ENCODE peak calls at places on chromosomes 11 and 22, in nine cellular contexts. One of them, this sample, is unnamed.
A peak's percentile ranks its signal among the peaks of the same experiment; 100 is the strongest.

GRCh38 chr11:92284558-92284957 is 59.9 kb downstream of the FAT3 start:
- DNase-seq in pancreas: no peak
- DNase-seq in GM13977: no peak
- DNase-seq in GM13976: no peak
- DNase-seq in heart right ventricle: peak; percentile 6
- DNase-seq in breast epithelium: no peak
- DNase-seq in endothelial cell: no peak
- DNase-seq in HCT116: no peak
- DNase-seq in cardiac fibroblast: no peak
- DNase-seq in this sample: no peak

GRCh38 chr22:46469701-46470100 is 67.7 kb downstream of the CELSR1 start:
- DNase-seq in endothelial cell: no peak
- DNase-seq in cardiac fibroblast: no peak
- DNase-seq in heart right ventricle: no peak
- DNase-seq in HCT116: no peak
- DNase-seq in GM13976: no peak
- DNase-seq in GM13977: no peak
- DNase-seq in pancreas: no peak
- DNase-seq in breast epithelium: no peak
- DNase-seq in this sample: no peak

GRCh38 chr11:79335681-79336080 is 105.1 kb downstream of the TENM4 start:
- DNase-seq in GM13976: no peak
- DNase-seq in HCT116: no peak
- DNase-seq in cardiac fibroblast: no peak
- DNase-seq in endothelial cell: no peak
- DNase-seq in GM13977: no peak
- DNase-seq in heart right ventricle: no peak
- DNase-seq in breast epithelium: no peak
- DNase-seq in pancreas: no peak
- DNase-seq in this sample: no peak

GRCh38 chr11:116874251-116874650 is 36.8 kb upstream of the APOA1 start:
- DNase-seq in heart right ventricle: no peak
- DNase-seq in GM13977: no peak
- DNase-seq in cardiac fibroblast: no peak
- DNase-seq in pancreas: no peak
- DNase-seq in GM13976: no peak
- DNase-seq in breast epithelium: no peak
- DNase-seq in endothelial cell: no peak
- DNase-seq in HCT116: no peak
- DNase-seq in this sample: no peak

GRCh38 chr11:61162092-61162935 is 1.1 kb upstream of the VPS37C start:
- DNase-seq in heart right ventricle: no peak
- DNase-seq in cardiac fibroblast: peak; percentile 64
- DNase-seq in GM13976: no peak
- DNase-seq in HCT116: peak; percentile 82
- DNase-seq in pancreas: no peak
- DNase-seq in endothelial cell: no peak
- DNase-seq in breast epithelium: no peak
- DNase-seq in GM13977: peak; percentile 49
- DNase-seq in this sample: peak; percentile 67

GRCh38 chr11:9808943-9809342 is 145.1 kb downstream of the SWAP70 start:
- DNase-seq in endothelial cell: no peak
- DNase-seq in GM13976: no peak
- DNase-seq in HCT116: peak; percentile 21
- DNase-seq in heart right ventricle: no peak
- DNase-seq in pancreas: no peak
- DNase-seq in cardiac fibroblast: peak; percentile 58
- DNase-seq in GM13977: no peak
- DNase-seq in breast epithelium: no peak
- DNase-seq in this sample: no peak

GRCh38 chr22:40240160-40240559 is 62.4 kb downstream of the TNRC6B start:
- DNase-seq in GM13977: no peak
- DNase-seq in cardiac fibroblast: no peak
- DNase-seq in pancreas: no peak
- DNase-seq in GM13976: no peak
- DNase-seq in HCT116: no peak
- DNase-seq in endothelial cell: no peak
- DNase-seq in breast epithelium: no peak
- DNase-seq in heart right ventricle: no peak
- DNase-seq in this sample: no peak

GRCh38 chr11:64146036-64146943 is 19.6 kb downstream of the MACROD1 start:
- DNase-seq in endothelial cell: peak; percentile 70
- DNase-seq in GM13976: peak; percentile 88
- DNase-seq in pancreas: peak; percentile 64
- DNase-seq in cardiac fibroblast: peak; percentile 53
- DNase-seq in GM13977: peak; percentile 85
- DNase-seq in breast epithelium: no peak
- DNase-seq in HCT116: peak; percentile 24
- DNase-seq in heart right ventricle: peak; percentile 44
- DNase-seq in this sample: peak; percentile 82

GRCh38 chr22:19819911-19820879 is 34.5 kb downstream of the GNB1L start:
- DNase-seq in GM13977: no peak
- DNase-seq in heart right ventricle: no peak
- DNase-seq in endothelial cell: peak; percentile 1
- DNase-seq in breast epithelium: no peak
- DNase-seq in cardiac fibroblast: no peak
- DNase-seq in HCT116: no peak
- DNase-seq in GM13976: no peak
- DNase-seq in pancreas: no peak
- DNase-seq in this sample: no peak

GRCh38 chr11:95991101-95991500 is 67.2 kb upstream of the MTMR2 start:
- DNase-seq in HCT116: no peak
- DNase-seq in pancreas: no peak
- DNase-seq in GM13976: no peak
- DNase-seq in GM13977: no peak
- DNase-seq in cardiac fibroblast: no peak
- DNase-seq in endothelial cell: no peak
- DNase-seq in breast epithelium: no peak
- DNase-seq in heart right ventricle: no peak
- DNase-seq in this sample: no peak

GRCh38 chr11:134124660-134125451 is 56.0 kb downstream of the JAM3 start:
- DNase-seq in endothelial cell: peak; percentile 48
- DNase-seq in pancreas: peak; percentile 38
- DNase-seq in GM13976: no peak
- DNase-seq in breast epithelium: peak; percentile 56
- DNase-seq in cardiac fibroblast: peak; percentile 76
- DNase-seq in GM13977: no peak
- DNase-seq in HCT116: no peak
- DNase-seq in heart right ventricle: peak; percentile 71
- DNase-seq in this sample: no peak

GRCh38 chr22:49370841-49371301 is 456.8 kb downstream of the BRD1 start:
- DNase-seq in endothelial cell: peak; percentile 0
- DNase-seq in GM13976: no peak
- DNase-seq in breast epithelium: no peak
- DNase-seq in pancreas: no peak
- DNase-seq in heart right ventricle: no peak
- DNase-seq in GM13977: no peak
- DNase-seq in HCT116: no peak
- DNase-seq in cardiac fibroblast: no peak
- DNase-seq in this sample: no peak

GRCh38 chr11:133065847-133066485 is 466.3 kb downstream of the OPCML start:
- DNase-seq in pancreas: no peak
- DNase-seq in cardiac fibroblast: no peak
- DNase-seq in endothelial cell: no peak
- DNase-seq in breast epithelium: no peak
- DNase-seq in heart right ventricle: no peak
- DNase-seq in GM13977: no peak
- DNase-seq in GM13976: no peak
- DNase-seq in HCT116: no peak
- DNase-seq in this sample: no peak

GRCh38 chr22:16955678-16956210 is 52.3 kb downstream of the GAB4 start:
- DNase-seq in endothelial cell: no peak
- DNase-seq in GM13977: no peak
- DNase-seq in GM13976: no peak
- DNase-seq in HCT116: no peak
- DNase-seq in heart right ventricle: no peak
- DNase-seq in breast epithelium: no peak
- DNase-seq in pancreas: no peak
- DNase-seq in cardiac fibroblast: no peak
- DNase-seq in this sample: peak; percentile 4

GRCh38 chr11:101470881-101471535 is 112.8 kb downstream of the TRPC6 start:
- DNase-seq in pancreas: no peak
- DNase-seq in heart right ventricle: no peak
- DNase-seq in cardiac fibroblast: peak; percentile 12
- DNase-seq in breast epithelium: no peak
- DNase-seq in endothelial cell: no peak
- DNase-seq in GM13976: no peak
- DNase-seq in HCT116: no peak
- DNase-seq in GM13977: no peak
- DNase-seq in this sample: no peak

GRCh38 chr11:75277991-75278790 is 37.6 kb downstream of the TPBGL start:
- DNase-seq in pancreas: no peak
- DNase-seq in breast epithelium: peak; percentile 47
- DNase-seq in HCT116: no peak
- DNase-seq in cardiac fibroblast: no peak
- DNase-seq in GM13977: no peak
- DNase-seq in endothelial cell: no peak
- DNase-seq in GM13976: no peak
- DNase-seq in heart right ventricle: no peak
- DNase-seq in this sample: no peak

GRCh38 chr11:40140560-40140959 is 1318.9 kb downstream of the LRRC4C start:
- DNase-seq in GM13977: no peak
- DNase-seq in endothelial cell: no peak
- DNase-seq in breast epithelium: no peak
- DNase-seq in heart right ventricle: no peak
- DNase-seq in GM13976: no peak
- DNase-seq in pancreas: no peak
- DNase-seq in cardiac fibroblast: no peak
- DNase-seq in HCT116: no peak
- DNase-seq in this sample: no peak

GRCh38 chr22:38202437-38203089 is 769 bp downstream of the MAFF start:
- DNase-seq in GM13977: peak; percentile 54
- DNase-seq in heart right ventricle: peak; percentile 89
- DNase-seq in pancreas: peak; percentile 93
- DNase-seq in cardiac fibroblast: peak; percentile 91
- DNase-seq in breast epithelium: peak; percentile 90
- DNase-seq in HCT116: no peak
- DNase-seq in GM13976: peak; percentile 61
- DNase-seq in endothelial cell: peak; percentile 65
- DNase-seq in this sample: peak; percentile 60
- TF ChIP-seq CTCF in GM13977: peak; percentile 26
- TF ChIP-seq CTCF in heart right ventricle: no peak
- TF ChIP-seq CTCF in pancreas: no peak
- TF ChIP-seq CTCF in cardiac fibroblast: no peak
- TF ChIP-seq CTCF in breast epithelium: peak; percentile 22
- TF ChIP-seq CTCF in HCT116: no peak
- TF ChIP-seq CTCF in GM13976: peak; percentile 12
- TF ChIP-seq CTCF in endothelial cell: no peak
- TF ChIP-seq CTCF in this sample: peak; percentile 14

GRCh38 chr22:23404689-23405365 is 175.3 kb downstream of the IGLL1 start:
- DNase-seq in pancreas: peak; percentile 35
- DNase-seq in heart right ventricle: no peak
- DNase-seq in GM13977: no peak
- DNase-seq in cardiac fibroblast: peak; percentile 6
- DNase-seq in endothelial cell: peak; percentile 73
- DNase-seq in GM13976: peak; percentile 38
- DNase-seq in HCT116: no peak
- DNase-seq in breast epithelium: no peak
- DNase-seq in this sample: no peak
- TF ChIP-seq CTCF in pancreas: no peak
- TF ChIP-seq CTCF in heart right ventricle: no peak
- TF ChIP-seq CTCF in GM13977: no peak
- TF ChIP-seq CTCF in cardiac fibroblast: no peak
- TF ChIP-seq CTCF in endothelial cell: no peak
- TF ChIP-seq CTCF in GM13976: no peak
- TF ChIP-seq CTCF in HCT116: no peak
- TF ChIP-seq CTCF in breast epithelium: no peak
- TF ChIP-seq CTCF in this sample: no peak

DNA sequence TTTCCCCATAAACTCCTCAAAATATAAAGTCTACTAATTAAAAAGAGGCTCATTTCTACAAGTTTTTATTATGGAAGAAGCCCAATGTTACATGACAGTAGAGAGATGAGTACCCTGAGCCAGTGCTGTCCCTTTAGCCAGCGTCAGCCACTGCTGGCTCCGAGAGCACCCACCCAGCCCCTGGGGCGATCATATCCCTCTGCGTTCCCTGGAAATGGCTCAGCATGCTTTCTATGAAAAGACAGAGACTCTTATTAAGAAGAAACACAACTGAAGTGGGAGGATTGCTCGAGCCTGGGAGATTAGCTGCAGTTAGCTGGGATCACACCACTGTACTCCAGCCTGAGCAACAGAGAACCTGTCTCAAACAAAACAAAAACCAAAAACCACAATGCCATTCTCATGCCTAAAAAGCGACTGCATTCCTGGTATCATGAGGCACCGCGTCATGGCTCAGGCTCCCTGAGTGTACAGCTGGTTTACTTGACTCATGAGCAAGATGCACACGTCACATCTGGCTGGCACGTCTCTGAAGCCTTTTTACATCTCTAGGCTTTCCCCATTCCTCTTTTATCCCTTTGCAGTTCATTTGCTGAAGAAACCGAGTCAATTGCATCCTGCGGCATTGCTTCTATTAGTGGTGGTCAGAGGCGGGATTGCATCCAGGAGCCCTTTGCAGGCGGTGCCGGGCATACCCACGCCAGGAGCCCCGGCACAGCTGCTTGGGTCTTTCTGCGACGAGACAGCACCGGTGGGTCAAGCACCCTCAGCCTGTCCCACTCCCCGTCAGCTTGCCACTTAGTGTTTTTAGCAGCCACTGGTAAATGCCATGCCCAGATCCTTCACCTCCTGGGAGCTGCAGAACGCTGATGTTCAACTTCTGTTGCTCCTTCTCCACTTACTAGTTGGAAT is 119.9 kb downstream of the CTTN start:
- DNase-seq in GM13976: no peak
- DNase-seq in cardiac fibroblast: peak; percentile 45
- DNase-seq in pancreas: peak; percentile 1
- DNase-seq in heart right ventricle: no peak
- DNase-seq in GM13977: no peak
- DNase-seq in endothelial cell: no peak
- DNase-seq in breast epithelium: no peak
- DNase-seq in HCT116: no peak
- DNase-seq in this sample: no peak
- TF ChIP-seq CTCF in GM13976: no peak
- TF ChIP-seq CTCF in cardiac fibroblast: no peak
- TF ChIP-seq CTCF in pancreas: no peak
- TF ChIP-seq CTCF in heart right ventricle: no peak
- TF ChIP-seq CTCF in GM13977: no peak
- TF ChIP-seq CTCF in endothelial cell: no peak
- TF ChIP-seq CTCF in breast epithelium: no peak
- TF ChIP-seq CTCF in HCT116: no peak
- TF ChIP-seq CTCF in this sample: no peak

DNA sequence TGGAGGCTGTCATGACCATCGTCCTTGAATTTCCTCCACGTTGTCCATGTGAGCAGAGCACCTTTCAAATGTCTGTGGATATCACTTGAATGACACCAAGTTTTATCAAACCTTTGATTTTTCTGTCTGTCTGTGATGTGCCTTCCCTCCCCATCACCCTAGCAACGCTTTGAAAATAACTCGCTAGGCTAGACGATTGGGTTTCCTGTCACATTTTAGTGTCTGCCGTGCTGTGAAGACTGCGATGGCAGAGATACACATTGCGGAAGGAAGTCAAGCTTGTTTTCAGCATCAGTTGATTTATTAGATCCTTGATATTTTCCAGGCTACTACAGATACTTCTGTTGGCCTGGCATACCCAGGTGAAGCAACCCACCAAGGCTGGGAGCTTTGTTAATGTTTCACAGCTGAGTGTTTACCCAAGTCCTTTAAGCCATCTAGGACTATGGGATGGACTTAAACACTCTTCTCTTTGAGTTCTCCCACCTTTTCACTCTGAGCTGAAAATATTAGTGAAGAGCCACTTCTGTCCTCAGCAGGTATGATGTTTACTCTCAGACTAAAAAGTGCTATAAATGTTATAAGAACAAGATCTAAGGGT is 93.7 kb upstream of the CD44 start:
- DNase-seq in HCT116: no peak
- DNase-seq in heart right ventricle: no peak
- DNase-seq in breast epithelium: no peak
- DNase-seq in GM13976: no peak
- DNase-seq in cardiac fibroblast: no peak
- DNase-seq in endothelial cell: no peak
- DNase-seq in GM13977: no peak
- DNase-seq in pancreas: no peak
- DNase-seq in this sample: peak; percentile 32
- TF ChIP-seq CTCF in HCT116: no peak
- TF ChIP-seq CTCF in heart right ventricle: no peak
- TF ChIP-seq CTCF in breast epithelium: no peak
- TF ChIP-seq CTCF in GM13976: no peak
- TF ChIP-seq CTCF in cardiac fibroblast: no peak
- TF ChIP-seq CTCF in endothelial cell: no peak
- TF ChIP-seq CTCF in GM13977: no peak
- TF ChIP-seq CTCF in pancreas: no peak
- TF ChIP-seq CTCF in this sample: no peak

This sample was measured in GM20000.